ENCODE peak calls at places on chromosomes 4 and X, in eight cellular contexts. P, O, Z, D, G, B, Q and K are unnamed samples.

GRCh38 chr4:74158561-74159396 is 861 bp downstream of the MTHFD2L start:
- DNase-seq in Z (peak), D (no peak), B (no peak), O (no peak), G (no peak), P (no peak), Q (no peak), K (no peak)

GRCh38 chr4:3213101-3213416 is 35.9 kb upstream of the MSANTD1 start:
- DNase-seq in B (no peak), D (no peak), Q (no peak), O (peak), Z (no peak), P (no peak), G (no peak), K (no peak)

GRCh38 chrX:55210931-55211677 is 9.0 kb upstream of the PAGE5 start:
- DNase-seq in Z (no peak), B (no peak), O (no peak), G (no peak), D (no peak), Q (no peak), P (no peak), K (no peak)

GRCh38 chr4:17763931-17764330 is 17.5 kb downstream of the FAM184B start:
- DNase-seq in Z (no peak), B (no peak), G (no peak), Q (no peak), D (no peak), P (no peak), O (no peak), K (no peak)

GRCh38 chr4:37478151-37478550 is 208.0 kb downstream of the RELL1 start:
- DNase-seq in Z (no peak), D (no peak), Q (no peak), P (no peak), G (no peak), O (no peak), B (no peak), K (no peak)

GRCh38 chr4:26384380-26385057 is 63.7 kb downstream of the RBPJ start:
- DNase-seq in B (no peak), Q (no peak), D (no peak), P (no peak), G (no peak), Z (no peak), O (no peak), K (no peak)

GRCh38 chr4:95761441-95761840 is 78.5 kb upstream of the PDHA2 start:
- DNase-seq in Z (peak), G (no peak), D (no peak), P (no peak), O (peak), B (no peak), Q (no peak), K (no peak)

GRCh38 chrX:68186552-68187262 is 246.6 kb downstream of the OPHN1 start:
- DNase-seq in O (no peak), P (no peak), Q (no peak), D (no peak), G (no peak), Z (peak), B (peak), K (no peak)

GRCh38 chrX:71607488-71607887 is 10.8 kb downstream of the CXCR3 start:
- DNase-seq in O (no peak), Z (no peak), P (no peak), D (no peak), B (no peak), G (no peak), Q (no peak), K (no peak)

GRCh38 chrX:16311671-16312070 is 144.4 kb downstream of the MAGEB17 start:
- DNase-seq in P (no peak), O (no peak), D (no peak), G (no peak), Z (no peak), B (no peak), Q (no peak), K (no peak)
- TF ChIP-seq CTCF in P (no peak), O (no peak), D (no peak), G (no peak), Z (no peak), B (no peak), Q (no peak), K (no peak)

DNA sequence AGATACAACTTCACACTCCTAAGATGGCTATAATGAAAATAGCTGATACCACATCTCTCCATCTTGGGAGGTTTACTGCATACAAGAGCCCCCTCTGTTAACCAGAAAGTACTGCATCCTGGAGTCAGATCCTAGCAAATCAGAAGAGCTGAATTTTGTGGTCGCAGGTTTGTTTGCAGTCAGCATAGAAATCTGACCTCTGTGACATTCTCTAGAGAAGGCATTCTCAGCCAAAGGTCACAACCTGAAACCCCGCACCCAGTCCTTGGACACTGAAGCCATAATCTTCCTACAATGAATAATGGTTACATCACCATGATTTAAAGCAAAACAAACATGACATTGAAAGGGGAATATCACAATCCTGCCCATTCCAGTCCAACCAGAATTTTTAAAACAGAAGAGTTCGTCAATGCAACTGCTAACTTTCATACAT is 17.7 kb downstream of the HS6ST2 start:
- DNase-seq in G (no peak), D (no peak), P (no peak), Z (no peak), O (no peak), B (no peak), Q (no peak), K (no peak)
- TF ChIP-seq CTCF in G (no peak), D (peak), P (no peak), Z (peak), O (peak), B (no peak), Q (peak), K (no peak)

DNA sequence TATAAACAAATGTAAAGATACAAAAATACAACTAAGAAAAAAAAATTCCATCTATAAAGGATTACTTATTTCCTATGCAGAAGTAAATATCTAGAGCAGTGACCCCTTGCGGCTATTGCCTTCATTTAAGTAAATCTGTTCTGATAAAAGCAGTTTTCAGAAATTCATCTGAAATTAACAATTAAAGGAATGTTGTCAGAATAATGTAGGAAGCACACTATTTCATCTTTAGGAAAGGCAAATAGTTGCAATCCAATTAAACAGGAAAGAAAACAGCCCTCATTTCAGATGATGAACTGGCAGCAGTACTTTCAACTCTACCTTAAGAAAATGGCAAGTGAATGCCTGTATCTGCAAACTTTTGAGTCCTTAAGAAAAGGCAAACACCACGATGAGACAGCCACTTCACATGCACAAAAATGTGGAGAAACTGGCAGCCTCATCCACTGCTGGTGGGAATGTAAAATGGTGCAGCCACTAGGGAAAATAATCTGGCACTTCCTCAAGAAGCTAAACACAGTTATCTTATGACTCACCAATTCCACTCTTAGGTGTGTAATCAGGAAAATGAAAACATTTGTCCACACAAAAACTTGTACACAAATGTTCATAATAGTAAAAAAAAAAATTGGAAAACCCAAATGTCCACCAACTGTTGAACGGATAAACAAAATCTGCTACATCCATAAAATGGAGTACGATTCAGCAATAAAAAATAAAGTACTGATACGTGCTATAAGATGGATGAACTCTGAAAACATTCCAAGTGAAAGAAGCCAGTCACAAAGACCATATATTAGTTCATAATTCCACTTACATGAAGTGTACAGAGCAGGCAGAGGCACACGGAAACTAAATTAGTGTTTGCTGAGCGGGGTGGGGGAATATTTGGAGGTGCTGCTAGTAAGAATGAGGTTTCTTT is 2.0 kb upstream of the THAP9 start:
- DNase-seq in B (no peak), P (no peak), Q (no peak), O (peak), D (no peak), Z (peak), G (no peak), K (no peak)
- TF ChIP-seq CTCF in B (peak), P (no peak), Q (no peak), O (peak), D (peak), Z (peak), G (peak), K (peak)

GRCh38 chr4:96972920-96973319 is 1133.0 kb downstream of the PDHA2 start:
- DNase-seq in D (no peak), O (no peak), Z (no peak), G (no peak), B (no peak), P (no peak), Q (no peak), K (no peak)

GRCh38 chr4:96969456-96969855 is 1129.6 kb downstream of the PDHA2 start:
- DNase-seq in Z (no peak), Q (no peak), G (no peak), O (no peak), D (no peak), B (no peak), P (no peak), K (no peak)

DNA sequence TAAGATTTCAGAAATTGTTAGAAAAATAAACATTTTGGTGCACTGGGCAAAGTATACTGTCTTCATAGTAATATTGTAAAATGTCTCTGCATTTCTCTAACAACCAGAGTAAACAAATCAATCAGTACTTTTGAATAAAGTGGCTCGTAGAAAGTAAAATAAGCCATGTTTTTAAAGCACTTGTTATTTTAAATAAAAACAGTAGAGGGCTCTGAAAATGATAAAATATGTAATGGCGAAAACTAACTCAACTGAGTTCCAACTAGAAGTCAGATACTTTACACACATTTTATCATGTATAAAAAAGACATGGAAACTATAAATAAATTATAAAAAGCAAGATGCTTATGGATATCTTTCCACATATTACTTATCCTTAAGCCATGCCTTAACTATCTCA is 1134.4 kb downstream of the PDHA2 start:
- DNase-seq in G (no peak), O (no peak), B (no peak), Z (no peak), D (no peak), P (no peak), Q (no peak), K (no peak)
- TF ChIP-seq CTCF in G (no peak), O (peak), B (no peak), Z (no peak), D (no peak), P (no peak), Q (no peak), K (no peak)

GRCh38 chr4:90357117-90357710 is 230.0 kb downstream of the CCSER1 start:
- DNase-seq in Z (peak), G (no peak), O (peak), B (peak), P (no peak), Q (no peak), D (peak), K (no peak)
- TF ChIP-seq CTCF in Z (peak), G (peak), O (peak), B (no peak), P (peak), Q (peak), D (peak), K (peak)

DNA sequence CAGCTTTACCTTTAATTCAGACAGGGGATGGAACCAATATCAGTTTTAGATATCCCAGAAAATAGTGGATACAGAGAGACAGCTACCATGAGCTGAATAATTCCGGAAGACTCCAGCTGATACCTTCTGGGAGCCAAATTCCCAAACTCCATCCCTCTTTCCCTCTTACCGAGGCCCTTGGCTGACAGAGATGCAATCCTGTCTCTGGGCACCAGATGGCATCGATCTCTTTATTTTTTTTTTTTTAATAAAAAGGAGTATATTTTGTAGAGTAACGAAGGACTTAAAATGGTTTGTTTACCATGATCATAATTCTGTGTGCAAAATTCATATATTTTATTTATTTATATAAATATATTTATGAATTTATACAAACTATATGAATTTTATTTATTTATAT is 31.0 kb downstream of the RAB40A start:
- DNase-seq in P (no peak), Z (peak), O (no peak), B (no peak), Q (no peak), G (no peak), D (no peak), K (no peak)
- TF ChIP-seq CTCF in P (peak), Z (peak), O (peak), B (no peak), Q (no peak), G (no peak), D (peak), K (peak)

DNA sequence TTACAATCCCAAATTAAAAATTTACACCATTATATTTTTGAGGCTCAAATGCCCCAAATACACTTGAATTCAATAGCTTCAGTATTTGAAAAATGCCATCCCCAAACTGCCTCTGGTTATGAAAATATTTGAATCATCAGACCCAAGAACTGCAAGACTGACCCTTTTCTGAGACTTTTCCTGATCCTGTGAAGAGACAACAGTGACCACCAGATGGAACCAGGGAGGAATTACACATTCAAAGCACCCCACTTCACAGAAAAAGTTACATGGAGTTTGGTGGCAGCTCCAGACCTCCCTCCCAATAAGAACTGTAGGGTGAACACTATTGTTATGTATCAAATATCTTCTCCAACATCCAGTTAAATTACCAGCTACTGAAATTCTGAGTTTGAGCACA is 44.0 kb upstream of the SCD5 start:
- DNase-seq in P (no peak), O (peak), B (peak), Q (no peak), G (no peak), Z (peak), D (no peak), K (no peak)
- TF ChIP-seq CTCF in P (no peak), O (peak), B (no peak), Q (no peak), G (no peak), Z (peak), D (peak), K (no peak)

DNA sequence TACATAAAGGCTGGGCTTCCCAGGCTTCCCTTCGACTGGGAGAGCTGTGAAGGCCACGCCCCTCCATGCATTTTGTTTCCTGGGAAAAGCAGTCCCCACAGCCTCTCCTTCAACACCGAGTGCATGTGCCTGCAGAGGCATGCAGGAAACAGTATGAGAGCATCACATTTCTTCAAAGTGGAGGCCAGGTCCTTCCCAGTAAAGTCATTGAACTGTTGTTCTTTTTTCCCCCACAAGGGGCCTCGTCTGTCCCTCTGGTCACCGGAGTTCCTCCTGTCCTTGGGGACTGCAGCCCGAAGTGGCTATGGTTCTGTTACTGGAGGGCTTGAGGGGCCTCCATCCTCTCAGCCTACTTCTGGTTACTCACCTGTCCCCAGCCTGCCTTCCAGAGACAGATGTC is 56.0 kb downstream of the RAI2 start:
- DNase-seq in P (no peak), Z (no peak), B (no peak), O (no peak), D (no peak), Q (no peak), G (no peak), K (no peak)
- TF ChIP-seq CTCF in P (no peak), Z (peak), B (no peak), O (no peak), D (peak), Q (no peak), G (no peak), K (peak)

DNA sequence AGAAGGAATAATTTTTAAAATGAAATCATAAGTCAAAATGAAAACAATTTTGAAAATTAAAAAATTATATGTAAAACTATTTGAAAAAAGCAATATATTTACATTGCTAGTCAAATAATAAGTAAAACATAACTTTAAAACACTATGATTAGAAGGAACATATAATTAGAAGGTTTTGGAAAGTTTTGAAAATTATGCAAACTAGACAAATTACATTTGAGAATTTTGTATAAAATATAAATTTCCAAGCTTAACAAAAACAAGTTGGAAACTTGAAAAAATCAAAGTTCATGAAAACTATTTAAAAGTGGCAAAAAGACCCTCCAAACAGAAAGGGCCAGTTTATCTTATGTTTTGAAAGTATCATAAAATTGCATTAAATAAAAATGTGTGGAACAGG is 67.6 kb upstream of the TLL1 start:
- DNase-seq in Z (no peak), Q (no peak), O (no peak), P (no peak), G (no peak), B (no peak), D (no peak), K (no peak)
- TF ChIP-seq CTCF in Z (no peak), Q (no peak), O (no peak), P (no peak), G (no peak), B (no peak), D (no peak), K (no peak)